ENCODE peak calls at places on chromosomes 3 and 15, in seven cellular contexts. B is neuronal stem cell, S is HepG2, Q is fibroblast of lung, X is GM23248, H is colonic mucosa, A is mammary epithelial cell. L is an unnamed sample.

GRCh38 chr15:63503739-63504246 is 600 bp upstream of the USP3 start:
- DNase-seq in B (no peak), S (peak; percentile 71), Q (peak; percentile 89), X (peak; percentile 90), H (no peak), A (peak; percentile 83), L (peak; percentile 68)

GRCh38 chr3:39188271-39189149 is 3.9 kb downstream of the XIRP1 start:
- DNase-seq in B (no peak), S (no peak), Q (no peak), X (no peak), H (no peak), A (no peak), L (no peak)

GRCh38 chr3:180457238-180457637 is 144.7 kb upstream of the TTC14 start:
- DNase-seq in B (no peak), S (no peak), Q (no peak), X (peak; percentile 1), H (no peak), A (peak; percentile 83), L (peak; percentile 52)

GRCh38 chr3:127072971-127073851 is 90.3 kb downstream of the PLXNA1 start:
- DNase-seq in B (no peak), S (no peak), Q (no peak), X (no peak), H (no peak), A (no peak), L (no peak)

GRCh38 chr15:72236381-72237285 is 5.6 kb upstream of the PKM start:
- DNase-seq in B (no peak), S (no peak), Q (no peak), X (peak; percentile 28), H (no peak), A (no peak), L (no peak)

GRCh38 chr3:158097571-158098553 is 8.4 kb downstream of the SHOX2 start:
- DNase-seq in B (peak; percentile 86), S (peak; percentile 76), Q (peak; percentile 39), X (no peak), H (peak; percentile 83), A (peak; percentile 80), L (peak; percentile 83)

GRCh38 chr3:100590114-100590839 is 19.1 kb upstream of the ADGRG7 start:
- DNase-seq in B (peak; percentile 75), S (peak; percentile 66), Q (peak; percentile 48), X (peak; percentile 77), H (peak; percentile 80), A (peak; percentile 59), L (peak; percentile 87)

GRCh38 chr3:48548731-48549705 is 7.6 kb downstream of the PFKFB4 start:
- DNase-seq in B (peak; percentile 78), S (peak; percentile 67), Q (peak; percentile 59), X (peak; percentile 83), H (peak; percentile 89), A (peak; percentile 44), L (peak; percentile 90)

GRCh38 chr3:51389423-51390183 is 1.5 kb upstream of the RBM15B start:
- DNase-seq in B (no peak), S (peak; percentile 42), Q (peak; percentile 48), X (peak; percentile 74), H (peak; percentile 63), A (no peak), L (peak; percentile 34)

GRCh38 chr15:100775581-100776185 is 103.9 kb upstream of the ALDH1A3 start:
- DNase-seq in B (no peak), S (no peak), Q (no peak), X (no peak), H (peak; percentile 5), A (no peak), L (no peak)

GRCh38 chr15:90838066-90838465 is 30.3 kb upstream of the FURIN start:
- DNase-seq in B (no peak), S (no peak), Q (no peak), X (no peak), H (no peak), A (no peak), L (no peak)

GRCh38 chr3:5205165-5205941 is 17.8 kb downstream of the EDEM1 start:
- DNase-seq in B (no peak), S (no peak), Q (peak; percentile 92), X (peak; percentile 73), H (no peak), A (no peak), L (no peak)

GRCh38 chr3:162332344-162332743 is 835.7 kb downstream of the OTOL1 start:
- DNase-seq in B (no peak), S (no peak), Q (no peak), X (no peak), H (no peak), A (no peak), L (peak; percentile 79)

GRCh38 chr15:70322051-70322668 is 224.4 kb upstream of the TLE3 start:
- DNase-seq in B (no peak), S (no peak), Q (no peak), X (no peak), H (no peak), A (no peak), L (no peak)

GRCh38 chr3:41258239-41258800 is 59.0 kb downstream of the CTNNB1 start:
- DNase-seq in B (no peak), S (no peak), Q (no peak), X (no peak), H (no peak), A (no peak), L (no peak)

GRCh38 chr15:57452090-57452754 is 75.9 kb downstream of the CGNL1 start:
- DNase-seq in B (no peak), S (no peak), Q (no peak), X (no peak), H (no peak), A (no peak), L (no peak)

GRCh38 chr3:123725652-123726400 is 141.0 kb upstream of the HACD2 start:
- DNase-seq in B (no peak), S (no peak), Q (no peak), X (no peak), H (no peak), A (no peak), L (no peak)

GRCh38 chr3:111200027-111200426 is 128.4 kb downstream of the NECTIN3 start:
- DNase-seq in B (no peak), S (no peak), Q (peak; percentile 3), X (no peak), H (no peak), A (no peak), L (no peak)

GRCh38 chr15:94229591-94230365 is 1.6 kb upstream of the MCTP2 start:
- DNase-seq in B (no peak), S (no peak), Q (no peak), X (no peak), H (no peak), A (peak; percentile 78), L (peak; percentile 42)

GRCh38 chr3:100269410-100270217 is 8.8 kb downstream of the TBC1D23 start:
- DNase-seq in B (no peak), S (no peak), Q (peak; percentile 100), X (peak; percentile 95), H (no peak), A (peak; percentile 98), L (peak; percentile 94)

GRCh38 chr3:197356275-197356674 is 57.9 kb upstream of the DLG1 start:
- DNase-seq in B (no peak), S (no peak), Q (no peak), X (peak; percentile 27), H (no peak), A (no peak), L (no peak)

GRCh38 chr3:37772773-37773291 is 88.8 kb upstream of the CTDSPL start:
- DNase-seq in B (no peak), S (no peak), Q (no peak), X (no peak), H (no peak), A (no peak), L (no peak)

GRCh38 chr3:24713516-24713915 is 218.9 kb upstream of the THRB start:
- DNase-seq in B (no peak), S (no peak), Q (no peak), X (no peak), H (no peak), A (no peak), L (no peak)

GRCh38 chr3:174821477-174821876 is 37.7 kb upstream of the NAALADL2 start:
- DNase-seq in B (no peak), S (no peak), Q (peak; percentile 9), X (peak; percentile 2), H (no peak), A (no peak), L (no peak)

GRCh38 chr3:197458906-197459470 is 96.8 kb downstream of the BDH1 start:
- DNase-seq in B (no peak), S (no peak), Q (no peak), X (no peak), H (peak; percentile 66), A (no peak), L (no peak)

DNA sequence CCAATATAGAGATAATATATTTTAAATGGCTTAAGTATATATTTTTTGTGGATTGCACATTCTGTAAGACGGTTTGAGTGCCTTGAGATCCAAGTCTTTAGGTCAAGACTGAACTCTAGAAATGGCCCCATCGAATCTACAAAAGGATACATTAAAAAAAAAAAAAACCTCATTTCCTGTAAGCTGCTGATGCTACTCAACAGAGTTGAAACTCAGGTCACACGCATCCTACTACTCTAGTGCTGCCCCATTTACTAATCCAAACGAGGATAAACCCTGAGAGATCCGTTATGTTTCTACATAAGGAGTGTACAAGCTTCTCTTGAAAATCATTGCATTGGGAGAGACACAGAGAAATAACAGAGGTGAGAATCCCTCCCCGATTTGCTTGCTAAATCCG is 187.3 kb downstream of the TIGIT start:
- DNase-seq in B (no peak), S (no peak), Q (no peak), X (no peak), H (no peak), A (no peak), L (no peak)
- H3K9ac ChIP-seq in B (no peak overlapping the region), S (no peak overlapping the region), Q (no peak overlapping the region), X (no peak overlapping the region), H (no peak overlapping the region), A (no peak overlapping the region), L (no peak overlapping the region)

GRCh38 chr3:178512627-178513026 is 23.6 kb upstream of the KCNMB2 start:
- DNase-seq in B (no peak), S (no peak), Q (no peak), X (no peak), H (no peak), A (no peak), L (no peak)
- H3K9ac ChIP-seq in B (no peak overlapping the region), S (no peak overlapping the region), Q (no peak overlapping the region), X (no peak overlapping the region), H (no peak overlapping the region), A (no peak overlapping the region), L (no peak overlapping the region)

DNA sequence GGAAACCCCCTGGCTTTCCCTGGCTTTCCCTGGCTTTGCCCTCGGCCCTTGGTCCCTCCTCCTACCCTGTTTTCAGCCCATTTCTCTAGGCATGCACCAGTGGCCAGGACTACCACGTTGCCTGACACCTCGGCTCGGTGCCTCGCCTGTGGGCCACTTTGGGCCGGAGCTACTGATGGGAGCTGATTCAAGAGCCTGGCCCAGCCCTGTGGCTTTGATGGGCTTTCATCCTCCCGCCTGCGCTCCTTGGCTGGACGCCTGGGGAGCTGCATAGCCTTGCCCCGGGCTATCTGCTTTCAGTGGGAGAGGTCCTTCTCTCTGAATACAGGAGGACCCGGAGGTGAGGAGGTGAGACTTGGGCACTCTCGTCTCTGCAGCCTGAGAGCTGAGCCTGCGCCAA is 192.7 kb upstream of the HES1 start:
- DNase-seq in B (no peak), S (peak; percentile 5), Q (no peak), X (no peak), H (no peak), A (no peak), L (no peak)
- H3K9ac ChIP-seq in B (no peak overlapping the region), S (no peak overlapping the region), Q (no peak overlapping the region), X (no peak overlapping the region), H (no peak overlapping the region), A (no peak overlapping the region), L (no peak overlapping the region)

GRCh38 chr3:183954875-183955274 is 62.8 kb downstream of the ABCC5 start:
- DNase-seq in B (no peak), S (no peak), Q (no peak), X (no peak), H (no peak), A (no peak), L (no peak)
- H3K9ac ChIP-seq in B (no peak overlapping the region), S (no peak overlapping the region), Q (no peak overlapping the region), X (no peak overlapping the region), H (no peak overlapping the region), A (no peak overlapping the region), L (no peak overlapping the region)